ENCODE peak calls at places on chromosomes 6 and 20, in eight cellular contexts. B is esophagus muscularis mucosa, K is dermis blood vessel endothelial cell, D is T-cell, E is NCI-H345, A is SW480, U is NCI-H2081, M is activated T-cell treated with anti-CD3 and anti-CD28 coated beads for 4 hours. P is an unnamed sample.

GRCh38 chr6:126056355-126057004 is 70.1 kb downstream of the TRMT11 start:
- DNase-seq in B (peak), K (no peak), D (no peak), E (no peak), A (no peak), U (no peak), M (no peak), P (no peak)

GRCh38 chr6:68046302-68046701 is 588.8 kb upstream of the ADGRB3 start:
- DNase-seq in B (no peak), K (no peak), D (no peak), E (no peak), A (no peak), U (no peak), M (no peak), P (no peak)

GRCh38 chr6:77650098-77650663 is 2.7 kb upstream of the MEI4 start:
- DNase-seq in B (no peak), K (peak), D (no peak), E (no peak), A (no peak), U (peak), M (no peak), P (no peak)

GRCh38 chr20:58633161-58634035 is 17.7 kb upstream of the STX16 start:
- DNase-seq in B (no peak), K (no peak), D (no peak), E (no peak), A (no peak), U (no peak), M (no peak), P (no peak)

GRCh38 chr6:13304580-13305255 is 23.6 kb downstream of the TBC1D7 start:
- DNase-seq in B (peak), K (no peak), D (no peak), E (no peak), A (no peak), U (no peak), M (no peak), P (no peak)

GRCh38 chr20:56249244-56249955 is 868 bp downstream of the MC3R start:
- DNase-seq in B (no peak), K (peak), D (no peak), E (no peak), A (peak), U (peak), M (no peak), P (no peak)

GRCh38 chr20:57598491-57598890 is 21.7 kb downstream of the ZBP1 start:
- DNase-seq in B (no peak), K (no peak), D (no peak), E (no peak), A (no peak), U (no peak), M (no peak), P (no peak)

GRCh38 chr20:57966609-57967008 is 256.8 kb upstream of the PMEPA1 start:
- DNase-seq in B (no peak), K (no peak), D (no peak), E (no peak), A (no peak), U (no peak), M (no peak), P (no peak)